ENCODE peak calls at places on chromosomes 2 and 18, in six cellular contexts. G, D, M, Q, L and H are unnamed samples.

GRCh38 chr2:64988420-64989125 is 626 bp upstream of the SLC1A4 start:
- DNase-seq in G (peak; percentile 13), D (peak; percentile 17), M (peak; percentile 92), Q (peak; percentile 92), L (no peak), H (peak; percentile 79)

GRCh38 chr2:133004623-133005022 is 334.6 kb upstream of the LYPD1 start:
- DNase-seq in G (no peak), D (no peak), M (no peak), Q (no peak), L (no peak), H (no peak)

GRCh38 chr2:235616846-235617245 is 123.0 kb downstream of the AGAP1 start:
- DNase-seq in G (no peak), D (no peak), M (no peak), Q (no peak), L (peak; percentile 32), H (no peak)

GRCh38 chr2:240947176-240947575 is 41.0 kb downstream of the CROCC2 start:
- DNase-seq in G (no peak), D (no peak), M (no peak), Q (no peak), L (no peak), H (no peak)

GRCh38 chr2:6773007-6773693 is 92.6 kb downstream of the CMPK2 start:
- DNase-seq in G (peak; percentile 42), D (no peak), M (peak; percentile 62), Q (peak; percentile 2), L (peak; percentile 41), H (no peak)

GRCh38 chr2:27723372-27724144 is 48.0 kb upstream of the MRPL33 start:
- DNase-seq in G (no peak), D (peak; percentile 57), M (peak; percentile 58), Q (peak; percentile 50), L (peak; percentile 78), H (peak; percentile 80)

GRCh38 chr2:158923180-158923594 is 45.3 kb upstream of the TANC1 start:
- DNase-seq in G (no peak), D (no peak), M (no peak), Q (no peak), L (peak; percentile 14), H (no peak)

GRCh38 chr18:2180586-2180985 is 390.7 kb downstream of the METTL4 start:
- DNase-seq in G (no peak), D (no peak), M (no peak), Q (no peak), L (no peak), H (no peak)

GRCh38 chr2:17539993-17540812 is at the start of gene VSNL1:
- DNase-seq in G (no peak), D (peak; percentile 16), M (no peak), Q (peak; percentile 87), L (peak; percentile 33), H (peak; percentile 80)

GRCh38 chr2:200479617-200480292 is 30.1 kb downstream of the KCTD18 start:
- DNase-seq in G (no peak), D (no peak), M (no peak), Q (peak; percentile 73), L (peak; percentile 59), H (no peak)

GRCh38 chr2:166393008-166393407 is 17.3 kb upstream of the SCN9A start:
- DNase-seq in G (no peak), D (no peak), M (no peak), Q (no peak), L (no peak), H (no peak)

GRCh38 chr2:42959993-42960834 is 167.8 kb upstream of the HAAO start:
- DNase-seq in G (no peak), D (peak; percentile 47), M (no peak), Q (no peak), L (no peak), H (no peak)